ENCODE peak calls at places on chromosome 1, in six cellular contexts. B, W, G, I, Y and K are unnamed samples. For H3K4me1 and H3K36me3, the result is how much of the 10 kb centered on the place peaks cover.

GRCh38 chr1:53600486-53600885 is 138.5 kb downstream of the GLIS1 start:
- DNase-seq in B (no peak), W (no peak), G (no peak), I (no peak), Y (no peak), K (no peak)

GRCh38 chr1:214192825-214193643 is 87.9 kb upstream of the SMYD2 start:
- DNase-seq in B (peak), W (peak), G (no peak), I (no peak), Y (no peak), K (no peak)

GRCh38 chr1:33168556-33169289 is 13.1 kb downstream of the TRIM62 start:
- DNase-seq in B (no peak), W (peak), G (no peak), I (no peak), Y (no peak), K (no peak)

GRCh38 chr1:6347641-6348487 is 45.7 kb downstream of the ACOT7 start:
- DNase-seq in B (no peak), W (no peak), G (no peak), I (no peak), Y (peak), K (no peak)

GRCh38 chr1:174200746-174201145 is 41.4 kb downstream of the RABGAP1L start:
- DNase-seq in B (no peak), W (no peak), G (no peak), I (no peak), Y (no peak), K (no peak)

GRCh38 chr1:116331523-116331922 is 41.5 kb upstream of the ATP1A1 start:
- DNase-seq in B (no peak), W (no peak), G (no peak), I (no peak), Y (no peak), K (no peak)

GRCh38 chr1:2115008-2115921 is 65.1 kb downstream of the PRKCZ start:
- DNase-seq in B (no peak), W (no peak), G (peak), I (no peak), Y (no peak), K (no peak)

GRCh38 chr1:115761601-115762302 is 6.8 kb downstream of the CASQ2 start:
- DNase-seq in B (no peak), W (no peak), G (no peak), I (no peak), Y (peak), K (no peak)

GRCh38 chr1:225651872-225652725 is 824 bp downstream of the ENAH start:
- DNase-seq in B (peak), W (peak), G (no peak), I (no peak), Y (peak), K (no peak)

GRCh38 chr1:29900727-29901126 is 664.4 kb downstream of the PTPRU start:
- DNase-seq in B (no peak), W (no peak), G (peak), I (no peak), Y (no peak), K (no peak)

GRCh38 chr1:17630048-17630830 is 90.7 kb downstream of the ARHGEF10L start:
- DNase-seq in B (no peak), W (peak), G (peak), I (peak), Y (no peak), K (peak)

GRCh38 chr1:85801520-85801919 is 93.3 kb upstream of the ZNHIT6 start:
- DNase-seq in B (no peak), W (no peak), G (no peak), I (no peak), Y (no peak), K (no peak)

GRCh38 chr1:185325413-185325812 is 8.4 kb upstream of the IVNS1ABP start:
- DNase-seq in B (no peak), W (peak), G (no peak), I (no peak), Y (no peak), K (peak)

GRCh38 chr1:85313888-85314696 is 37.7 kb upstream of the BCL10 start:
- DNase-seq in B (no peak), W (no peak), G (no peak), I (no peak), Y (no peak), K (no peak)

GRCh38 chr1:2990376-2991115 is 30.7 kb upstream of the ACTRT2 start:
- DNase-seq in B (no peak), W (no peak), G (no peak), I (no peak), Y (no peak), K (no peak)

GRCh38 chr1:62995173-62995572 is 211.2 kb downstream of the ATG4C start:
- DNase-seq in B (no peak), W (no peak), G (no peak), I (no peak), Y (no peak), K (no peak)

GRCh38 chr1:119046429-119047039 is 58.4 kb upstream of the TBX15 start:
- DNase-seq in B (no peak), W (no peak), G (no peak), I (peak), Y (no peak), K (no peak)

GRCh38 chr1:29235955-29236742 is at the start of gene PTPRU:
- DNase-seq in B (no peak), W (peak), G (peak), I (peak), Y (peak), K (peak)

GRCh38 chr1:82838066-82838465 is 1037.3 kb downstream of the ADGRL2 start:
- DNase-seq in B (no peak), W (no peak), G (no peak), I (no peak), Y (no peak), K (no peak)

GRCh38 chr1:53162621-53163020 is 20.2 kb upstream of the SLC1A7 start:
- DNase-seq in B (no peak), W (no peak), G (no peak), I (no peak), Y (no peak), K (no peak)

GRCh38 chr1:3491291-3492246 is 37.1 kb downstream of the ARHGEF16 start:
- DNase-seq in B (no peak), W (peak), G (peak), I (peak), Y (peak), K (peak)

GRCh38 chr1:167715653-167716302 is 6.0 kb upstream of the MPZL1 start:
- DNase-seq in B (no peak), W (no peak), G (no peak), I (no peak), Y (no peak), K (no peak)

GRCh38 chr1:223776075-223776814 is 63.9 kb downstream of the CAPN2 start:
- DNase-seq in B (no peak), W (no peak), G (no peak), I (peak), Y (peak), K (no peak)

GRCh38 chr1:189211742-189212141 is 1265.9 kb downstream of the BRINP3 start:
- DNase-seq in B (no peak), W (no peak), G (no peak), I (no peak), Y (no peak), K (no peak)

GRCh38 chr1:103353391-103353790 is 172.1 kb upstream of the RNPC3 start:
- DNase-seq in B (no peak), W (no peak), G (no peak), I (no peak), Y (no peak), K (no peak)

GRCh38 chr1:202134645-202135172 is 9.8 kb downstream of the ARL8A start:
- DNase-seq in B (no peak), W (peak), G (no peak), I (no peak), Y (no peak), K (no peak)

GRCh38 chr1:203582568-203582967 is 44.1 kb upstream of the ATP2B4 start:
- DNase-seq in B (no peak), W (peak), G (no peak), I (no peak), Y (no peak), K (no peak)

GRCh38 chr1:243471026-243471685 is 215.3 kb downstream of the SDCCAG8 start:
- DNase-seq in B (no peak), W (no peak), G (no peak), I (no peak), Y (no peak), K (no peak)

GRCh38 chr1:199292873-199293272 is 654.0 kb downstream of the PTPRC start:
- DNase-seq in B (no peak), W (no peak), G (no peak), I (no peak), Y (no peak), K (no peak)

GRCh38 chr1:116019653-116020253 is 43.4 kb downstream of the SLC22A15 start:
- DNase-seq in B (no peak), W (no peak), G (no peak), I (no peak), Y (peak), K (no peak)

GRCh38 chr1:56719171-56719570 is 74.1 kb downstream of the PRKAA2 start:
- DNase-seq in B (no peak), W (no peak), G (no peak), I (no peak), Y (no peak), K (no peak)

GRCh38 chr1:6028042-6028895 is 17.4 kb upstream of the KCNAB2 start:
- DNase-seq in B (no peak), W (no peak), G (no peak), I (peak), Y (no peak), K (peak)

GRCh38 chr1:48999321-48999720 is 222.6 kb upstream of the BEND5 start:
- DNase-seq in B (no peak), W (no peak), G (no peak), I (no peak), Y (no peak), K (no peak)

GRCh38 chr1:154840557-154841176 is 29.4 kb downstream of the KCNN3 start:
- DNase-seq in B (no peak), W (no peak), G (no peak), I (no peak), Y (no peak), K (no peak)

GRCh38 chr1:243230914-243231313 is 24.2 kb downstream of the CEP170 start:
- DNase-seq in B (no peak), W (no peak), G (no peak), I (no peak), Y (peak), K (no peak)

GRCh38 chr1:64542118-64542517 is 72.2 kb downstream of the CACHD1 start:
- DNase-seq in B (no peak), W (no peak), G (no peak), I (no peak), Y (no peak), K (no peak)
- H3K4me1 ChIP-seq in B (under half), W (under half), G (half or more), I (under half), Y (under half), K (under half)

DNA sequence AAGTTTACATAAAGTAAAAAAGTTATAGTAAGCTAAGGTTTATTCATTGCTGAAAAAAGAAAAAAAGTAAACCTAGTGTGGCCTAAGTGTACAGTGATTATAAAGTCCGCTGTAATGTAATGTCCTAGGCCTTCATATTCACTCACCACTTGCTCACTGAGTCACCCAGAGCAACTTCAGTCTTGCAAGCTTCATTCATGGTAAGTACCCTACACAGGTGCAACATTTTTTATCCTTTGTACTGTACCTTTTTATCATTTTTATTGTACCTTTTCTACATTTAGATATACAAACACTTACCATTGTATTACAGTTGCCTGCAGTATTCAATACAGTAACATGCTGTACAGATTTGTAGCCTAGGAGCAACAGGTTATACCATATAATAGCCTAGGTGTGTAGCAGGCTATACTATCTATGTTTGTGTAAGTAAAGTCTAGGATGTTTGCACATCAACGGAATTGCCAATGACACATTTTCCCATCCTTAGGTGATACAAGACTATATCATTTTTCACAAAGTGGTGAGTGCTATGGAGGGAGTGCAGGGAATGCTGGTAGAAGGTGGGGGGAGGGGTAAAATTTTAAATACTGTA is 58.0 kb upstream of the DMRTA2 start:
- DNase-seq in B (no peak), W (no peak), G (no peak), I (no peak), Y (no peak), K (no peak)
- H3K36me3 ChIP-seq in B (under half), W (under half), G (under half), I (under half), Y (under half), K (under half)

DNA sequence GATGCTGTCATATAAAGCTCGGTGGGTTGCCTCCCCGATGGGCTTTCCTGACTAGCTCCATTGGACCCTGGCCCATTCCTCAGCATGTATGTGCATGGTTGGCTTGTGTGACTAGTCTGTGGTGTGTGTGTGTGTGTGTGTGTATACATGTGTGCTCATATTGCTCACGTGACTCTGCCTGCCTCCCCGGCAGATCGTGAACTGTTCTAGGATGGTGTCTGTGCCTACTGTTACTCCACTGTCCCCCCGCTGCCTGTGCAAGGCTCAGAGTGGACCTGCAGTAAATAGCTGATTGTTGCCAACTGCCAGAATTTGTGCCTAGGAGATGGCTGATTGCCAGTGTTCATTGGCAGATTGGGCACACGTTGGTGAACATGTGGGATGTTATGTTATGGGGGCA is 20.4 kb downstream of the SLC6A17 start:
- DNase-seq in B (no peak), W (no peak), G (no peak), I (no peak), Y (no peak), K (no peak)
- H3K4me1 ChIP-seq in B (under half), W (under half), G (under half), I (under half), Y (under half), K (under half)

GRCh38 chr1:30984991-30985503 is 76.5 kb upstream of the SDC3 start:
- DNase-seq in B (no peak), W (no peak), G (no peak), I (no peak), Y (no peak), K (no peak)
- H3K36me3 ChIP-seq in B (half or more), W (under half), G (under half), I (under half), Y (under half), K (under half)

DNA sequence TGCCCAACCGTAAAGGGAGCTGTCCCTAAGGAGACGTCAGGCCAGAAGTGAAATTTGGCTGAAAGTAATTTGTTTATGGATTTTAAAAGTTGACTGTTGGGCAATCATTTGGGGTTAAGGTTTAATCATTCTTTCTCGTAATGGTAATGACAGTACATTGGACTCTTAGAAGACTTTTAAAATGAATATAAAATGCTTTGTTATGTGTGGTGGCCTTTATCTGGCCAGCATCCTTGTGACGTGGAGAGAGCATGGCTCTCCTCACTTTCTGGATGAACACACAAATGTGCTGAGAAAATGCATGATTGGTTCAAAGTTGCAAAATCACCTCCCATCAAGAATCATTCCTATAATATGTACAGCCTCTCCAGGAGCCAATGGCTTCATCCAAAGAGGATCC is 160.2 kb downstream of the DHRS3 start:
- DNase-seq in B (no peak), W (no peak), G (no peak), I (no peak), Y (no peak), K (no peak)
- H3K4me1 ChIP-seq in B (under half), W (half or more), G (half or more), I (half or more), Y (half or more), K (half or more)

DNA sequence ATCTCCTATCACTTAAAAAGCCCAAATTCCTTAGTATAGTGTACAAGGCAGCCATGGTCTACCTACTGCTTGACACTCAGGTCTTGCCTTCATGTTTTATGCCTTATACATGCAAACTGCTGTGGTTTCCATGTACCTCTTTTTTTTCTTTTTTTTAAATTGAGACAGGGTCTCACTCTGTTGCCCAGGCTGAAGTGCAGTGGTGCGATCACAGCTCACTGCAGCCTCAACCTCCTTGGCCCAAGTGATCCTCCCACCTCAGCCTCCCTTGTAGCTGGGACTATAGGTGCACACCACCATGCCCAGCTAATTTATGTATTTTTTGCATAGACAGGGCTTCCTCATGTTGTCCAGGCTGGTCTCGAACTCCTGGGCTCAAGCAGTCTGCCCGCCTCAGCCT is 8.0 kb downstream of the CD55 start:
- DNase-seq in B (no peak), W (no peak), G (no peak), I (no peak), Y (no peak), K (no peak)
- H3K36me3 ChIP-seq in B (half or more), W (under half), G (under half), I (half or more), Y (under half), K (under half)

GRCh38 chr1:197771904-197772561 is 3.2 kb downstream of the DENND1B start:
- DNase-seq in B (no peak), W (no peak), G (no peak), I (no peak), Y (no peak), K (no peak)
- H3K4me1 ChIP-seq in B (under half), W (under half), G (half or more), I (under half), Y (under half), K (under half)

GRCh38 chr1:66506393-66506687 is 27.6 kb upstream of the SGIP1 start:
- DNase-seq in B (no peak), W (no peak), G (no peak), I (no peak), Y (no peak), K (no peak)
- H3K36me3 ChIP-seq in B (under half), W (under half), G (under half), I (under half), Y (under half), K (under half)

DNA sequence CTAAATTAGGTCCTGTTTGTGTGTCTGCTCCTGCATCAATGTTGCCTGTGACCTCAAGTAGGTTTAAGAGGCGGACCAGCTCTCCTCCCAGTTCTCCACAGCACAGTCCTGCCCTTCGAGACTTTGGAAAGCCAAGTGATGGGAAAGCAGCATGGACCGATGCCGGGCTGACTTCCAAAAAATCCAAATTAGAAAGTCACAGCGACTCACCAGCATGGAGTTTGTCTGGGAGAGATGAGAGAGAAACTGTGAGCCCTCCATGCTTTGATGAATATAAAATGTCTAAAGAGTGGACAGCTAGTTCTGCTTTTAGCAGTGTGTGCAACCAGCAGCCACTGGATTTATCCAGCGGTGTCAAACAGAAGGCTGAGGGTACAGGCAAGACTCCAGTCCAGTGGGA is 79.9 kb downstream of the PRDM2 start:
- DNase-seq in B (no peak), W (no peak), G (no peak), I (no peak), Y (no peak), K (no peak)
- H3K4me1 ChIP-seq in B (under half), W (under half), G (under half), I (under half), Y (under half), K (under half)